ENCODE peak calls at places on chromosomes 4 and X, in five cellular contexts. N, J, B, O and W are unnamed samples.

GRCh38 chrX:119228506-119229290 is 7.4 kb upstream of the PGRMC1 start:
- DNase-seq in J (peak), N (no peak), B (no peak), O (no peak), W (no peak)

GRCh38 chr4:117560329-117560728 is 474.0 kb upstream of the NDST3 start:
- DNase-seq in B (peak), J (peak), N (peak), O (no peak), W (no peak)

GRCh38 chrX:38304010-38304409 is 23.3 kb downstream of the RPGR start:
- DNase-seq in B (peak), O (no peak), J (peak), N (peak), W (no peak)

GRCh38 chrX:119067023-119067739 is 5.6 kb upstream of the CT47C1 start:
- DNase-seq in J (peak), B (peak), N (peak), O (peak), W (peak)

GRCh38 chrX:123860983-123861382 is 1.1 kb downstream of the XIAP start:
- DNase-seq in O (no peak), J (peak), B (peak), N (peak), W (no peak)

GRCh38 chr4:108933046-108933445 is 170.2 kb upstream of the ETNPPL start:
- DNase-seq in J (peak), O (no peak), B (no peak), N (no peak), W (no peak)

GRCh38 chrX:39168609-39169008 is 367.4 kb downstream of the MID1IP1 start:
- DNase-seq in O (no peak), J (no peak), N (no peak), B (no peak), W (no peak)

GRCh38 chr4:141021397-141022194 is 111.7 kb downstream of the RNF150 start:
- DNase-seq in B (peak), O (no peak), J (no peak), N (no peak), W (no peak)

GRCh38 chr4:143337600-143338287 is 1.1 kb downstream of the GAB1 start:
- DNase-seq in B (peak), J (no peak), N (peak), O (peak), W (no peak)

GRCh38 chrX:85024044-85024443 is 20.4 kb downstream of the APOOL start:
- DNase-seq in J (peak), N (no peak), B (no peak), O (no peak), W (no peak)

GRCh38 chr4:149896428-149896827 is 80.8 kb upstream of the IQCM start:
- DNase-seq in J (peak), O (no peak), B (peak), N (no peak), W (no peak)

GRCh38 chr4:168390041-168390440 is 71.5 kb upstream of the DDX60 start:
- DNase-seq in J (no peak), O (no peak), B (no peak), N (no peak), W (no peak)

GRCh38 chrX:3177851-3178250 is 136.6 kb downstream of the ARSF start:
- DNase-seq in B (no peak), O (no peak), N (no peak), J (peak), W (no peak)

GRCh38 chr4:186759990-186760389 is 36.3 kb upstream of the FAT1 start:
- DNase-seq in O (no peak), J (no peak), B (no peak), N (no peak), W (no peak)

GRCh38 chrX:109782994-109783711 is 50.1 kb upstream of the ACSL4 start:
- DNase-seq in J (peak), N (no peak), O (no peak), B (no peak), W (no peak)